ENCODE peak calls at places on chromosomes 11 and 22, in seven cellular contexts. One of them, this sample, is unnamed.

GRCh38 chr11:76785513-76785912 is 2.4 kb downstream of the TSKU start:
- DNase-seq in K562: no peak
- DNase-seq in GM12878: no peak
- DNase-seq in HCT116: no peak
- DNase-seq in H1: no peak
- DNase-seq in HepG2: no peak
- DNase-seq in SK-N-SH: no peak
- DNase-seq in this sample: no peak

GRCh38 chr11:128331317-128331716 is 256.0 kb downstream of the ETS1 start:
- DNase-seq in K562: no peak
- DNase-seq in GM12878: no peak
- DNase-seq in HCT116: no peak
- DNase-seq in H1: no peak
- DNase-seq in HepG2: no peak
- DNase-seq in SK-N-SH: no peak
- DNase-seq in this sample: no peak

GRCh38 chr11:35174666-35175065 is 35.7 kb downstream of the CD44 start:
- DNase-seq in K562: no peak
- DNase-seq in GM12878: no peak
- DNase-seq in HCT116: no peak
- DNase-seq in H1: no peak
- DNase-seq in HepG2: no peak
- DNase-seq in SK-N-SH: no peak
- DNase-seq in this sample: no peak

GRCh38 chr11:279966-280761 is 2.0 kb downstream of the NLRP6 start:
- DNase-seq in K562: no peak
- DNase-seq in GM12878: no peak
- DNase-seq in HCT116: no peak
- DNase-seq in H1: peak
- DNase-seq in HepG2: no peak
- DNase-seq in SK-N-SH: peak
- DNase-seq in this sample: peak

GRCh38 chr22:35072939-35073338 is 7.0 kb downstream of the ISX start:
- DNase-seq in K562: no peak
- DNase-seq in GM12878: no peak
- DNase-seq in HCT116: no peak
- DNase-seq in H1: no peak
- DNase-seq in HepG2: no peak
- DNase-seq in SK-N-SH: no peak
- DNase-seq in this sample: no peak

GRCh38 chr11:63961608-63962412 is 12.6 kb upstream of the COX8A start:
- DNase-seq in K562: no peak
- DNase-seq in GM12878: no peak
- DNase-seq in HCT116: no peak
- DNase-seq in H1: no peak
- DNase-seq in HepG2: peak
- DNase-seq in SK-N-SH: peak
- DNase-seq in this sample: peak

GRCh38 chr22:26848244-26848920 is 191.0 kb downstream of the MIAT start:
- DNase-seq in K562: no peak
- DNase-seq in GM12878: no peak
- DNase-seq in HCT116: no peak
- DNase-seq in H1: peak
- DNase-seq in HepG2: no peak
- DNase-seq in SK-N-SH: no peak
- DNase-seq in this sample: no peak

GRCh38 chr22:17430298-17430900 is 61.1 kb downstream of the CECR2 start:
- DNase-seq in K562: no peak
- DNase-seq in GM12878: no peak
- DNase-seq in HCT116: no peak
- DNase-seq in H1: no peak
- DNase-seq in HepG2: no peak
- DNase-seq in SK-N-SH: no peak
- DNase-seq in this sample: no peak

GRCh38 chr11:112734207-112734606 is 227.0 kb upstream of the NCAM1 start:
- DNase-seq in K562: no peak
- DNase-seq in GM12878: no peak
- DNase-seq in HCT116: no peak
- DNase-seq in H1: peak
- DNase-seq in HepG2: no peak
- DNase-seq in SK-N-SH: no peak
- DNase-seq in this sample: peak

GRCh38 chr11:102552020-102552419 is 21.5 kb upstream of the MMP7 start:
- DNase-seq in K562: no peak
- DNase-seq in GM12878: no peak
- DNase-seq in HCT116: no peak
- DNase-seq in H1: no peak
- DNase-seq in HepG2: no peak
- DNase-seq in SK-N-SH: no peak
- DNase-seq in this sample: no peak

GRCh38 chr11:10091314-10092045 is 202.5 kb downstream of the SBF2 start:
- DNase-seq in K562: no peak
- DNase-seq in GM12878: no peak
- DNase-seq in HCT116: no peak
- DNase-seq in H1: no peak
- DNase-seq in HepG2: no peak
- DNase-seq in SK-N-SH: no peak
- DNase-seq in this sample: no peak

GRCh38 chr11:131654849-131655248 is 284.4 kb downstream of the NTM start:
- DNase-seq in K562: no peak
- DNase-seq in GM12878: no peak
- DNase-seq in HCT116: no peak
- DNase-seq in H1: no peak
- DNase-seq in HepG2: no peak
- DNase-seq in SK-N-SH: no peak
- DNase-seq in this sample: no peak

GRCh38 chr22:27512283-27512761 is 289.2 kb downstream of the MN1 start:
- DNase-seq in K562: no peak
- DNase-seq in GM12878: no peak
- DNase-seq in HCT116: no peak
- DNase-seq in H1: no peak
- DNase-seq in HepG2: no peak
- DNase-seq in SK-N-SH: no peak
- DNase-seq in this sample: no peak

GRCh38 chr11:57321996-57322880 is 2.5 kb downstream of the TNKS1BP1 start:
- DNase-seq in K562: peak
- DNase-seq in GM12878: no peak
- DNase-seq in HCT116: peak
- DNase-seq in H1: peak
- DNase-seq in HepG2: peak
- DNase-seq in SK-N-SH: peak
- DNase-seq in this sample: peak

GRCh38 chr22:29359469-29359868 is 28.9 kb downstream of the AP1B1 start:
- DNase-seq in K562: peak
- DNase-seq in GM12878: no peak
- DNase-seq in HCT116: peak
- DNase-seq in H1: peak
- DNase-seq in HepG2: peak
- DNase-seq in SK-N-SH: peak
- DNase-seq in this sample: no peak

GRCh38 chr22:39317084-39317755 is 2.2 kb downstream of the RPL3 start:
- DNase-seq in K562: no peak
- DNase-seq in GM12878: no peak
- DNase-seq in HCT116: no peak
- DNase-seq in H1: no peak
- DNase-seq in HepG2: no peak
- DNase-seq in SK-N-SH: no peak
- DNase-seq in this sample: no peak

GRCh38 chr22:32991353-32992115 is 66.6 kb downstream of the SYN3 start:
- DNase-seq in K562: no peak
- DNase-seq in GM12878: no peak
- DNase-seq in HCT116: no peak
- DNase-seq in H1: no peak
- DNase-seq in HepG2: no peak
- DNase-seq in SK-N-SH: peak
- DNase-seq in this sample: no peak

GRCh38 chr11:269146-269890 is 8.9 kb upstream of the NLRP6 start:
- DNase-seq in K562: no peak
- DNase-seq in GM12878: peak
- DNase-seq in HCT116: no peak
- DNase-seq in H1: no peak
- DNase-seq in HepG2: peak
- DNase-seq in SK-N-SH: no peak
- DNase-seq in this sample: no peak

GRCh38 chr11:12868315-12869073 is 140.6 kb upstream of the RASSF10 start:
- DNase-seq in K562: peak
- DNase-seq in GM12878: no peak
- DNase-seq in HCT116: no peak
- DNase-seq in H1: no peak
- DNase-seq in HepG2: no peak
- DNase-seq in SK-N-SH: no peak
- DNase-seq in this sample: no peak

GRCh38 chr11:44787070-44787469 is 60.3 kb downstream of the TSPAN18 start:
- DNase-seq in K562: no peak
- DNase-seq in GM12878: no peak
- DNase-seq in HCT116: no peak
- DNase-seq in H1: no peak
- DNase-seq in HepG2: no peak
- DNase-seq in SK-N-SH: no peak
- DNase-seq in this sample: no peak

GRCh38 chr11:69563946-69564780 is 76.8 kb upstream of the CCND1 start:
- DNase-seq in K562: no peak
- DNase-seq in GM12878: no peak
- DNase-seq in HCT116: no peak
- DNase-seq in H1: no peak
- DNase-seq in HepG2: peak
- DNase-seq in SK-N-SH: no peak
- DNase-seq in this sample: no peak

DNA sequence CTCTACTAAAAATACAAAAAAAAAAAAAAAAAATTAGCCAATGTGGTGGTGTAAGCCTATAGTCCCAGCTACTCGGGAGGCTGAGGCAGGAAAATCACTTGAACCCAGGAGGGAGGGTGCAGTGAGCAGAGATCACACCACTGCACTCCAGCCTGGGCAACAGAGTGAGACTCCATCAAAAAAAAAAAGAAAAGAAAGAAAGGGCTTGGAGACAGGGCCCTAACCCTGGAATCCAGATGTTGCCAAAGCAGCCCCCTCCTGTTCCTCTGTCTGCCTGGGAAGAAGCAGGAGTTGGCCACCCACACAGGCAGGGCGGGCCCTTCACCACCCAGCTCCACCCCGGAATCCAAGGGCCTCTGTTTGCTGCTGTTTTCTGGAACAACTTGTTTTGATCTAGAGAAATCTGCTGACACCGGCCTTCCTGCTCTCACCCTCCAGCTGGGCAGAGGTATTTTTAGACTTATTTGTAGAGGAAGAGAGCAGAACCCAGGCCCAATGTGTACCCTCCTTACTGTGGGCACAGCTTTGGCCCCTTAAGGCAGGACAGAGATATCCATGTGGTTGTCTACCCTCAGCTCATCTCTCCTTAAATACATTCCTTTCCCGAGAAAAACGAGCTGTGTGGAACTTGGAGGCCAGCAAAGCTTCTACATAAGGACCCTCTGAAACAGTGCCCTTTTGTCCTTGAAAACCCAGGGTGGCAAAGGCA is 2.7 kb upstream of the NEAT1 start:
- DNase-seq in K562: peak
- DNase-seq in GM12878: no peak
- DNase-seq in HCT116: peak
- DNase-seq in H1: peak
- DNase-seq in HepG2: peak
- DNase-seq in SK-N-SH: peak
- DNase-seq in this sample: peak
- TF ChIP-seq JUND in K562: peak
- TF ChIP-seq JUND in GM12878: no peak
- TF ChIP-seq JUND in HCT116: no peak
- TF ChIP-seq JUND in H1: no peak
- TF ChIP-seq JUND in HepG2: no peak
- TF ChIP-seq JUND in SK-N-SH: no peak
- TF ChIP-seq JUND in this sample: no peak

DNA sequence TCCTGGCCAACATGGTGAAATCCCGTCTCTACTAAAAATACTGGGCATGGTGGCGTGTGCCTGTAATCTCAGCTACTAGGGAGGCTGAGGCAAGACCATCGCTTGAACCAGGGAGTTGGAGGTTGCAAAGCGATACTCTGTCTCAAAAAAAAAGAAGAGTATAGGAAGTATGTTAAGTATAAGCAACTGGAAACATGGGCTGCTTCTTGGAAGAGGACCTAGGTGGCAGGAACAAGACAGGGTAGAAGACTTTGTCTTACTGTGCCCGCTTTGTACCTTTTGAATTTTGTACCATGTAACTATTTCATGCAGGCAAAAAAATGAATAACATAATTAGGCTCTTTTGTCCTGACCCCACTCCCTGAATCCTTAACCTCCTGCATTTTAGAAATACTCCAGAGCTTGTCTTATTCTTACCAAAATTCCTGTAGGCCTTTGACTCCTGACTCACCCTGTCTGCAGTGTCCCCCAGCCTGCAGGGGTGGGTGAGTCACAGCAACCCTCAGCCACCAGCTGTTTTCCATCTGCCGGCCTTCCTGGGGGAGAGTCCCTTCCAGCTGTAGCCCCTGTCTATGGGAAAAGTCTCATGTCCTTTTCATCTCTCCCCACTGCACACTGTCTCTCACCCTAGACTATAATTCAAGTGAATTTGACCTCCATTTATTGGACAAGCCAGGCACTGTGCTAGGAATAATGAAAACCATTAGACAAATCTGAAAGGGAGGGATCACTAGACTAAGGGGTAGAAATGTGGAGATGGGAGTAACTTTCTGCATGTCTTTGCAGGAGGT is 41.8 kb downstream of the TXN2 start:
- DNase-seq in K562: peak
- DNase-seq in GM12878: no peak
- DNase-seq in HCT116: no peak
- DNase-seq in H1: no peak
- DNase-seq in HepG2: peak
- DNase-seq in SK-N-SH: peak
- DNase-seq in this sample: no peak
- TF ChIP-seq JUND in K562: no peak
- TF ChIP-seq JUND in GM12878: no peak
- TF ChIP-seq JUND in HCT116: peak
- TF ChIP-seq JUND in H1: no peak
- TF ChIP-seq JUND in HepG2: no peak
- TF ChIP-seq JUND in SK-N-SH: peak
- TF ChIP-seq JUND in this sample: no peak

GRCh38 chr11:78907636-78908035 is 333.0 kb upstream of the NARS2 start:
- DNase-seq in K562: no peak
- DNase-seq in GM12878: no peak
- DNase-seq in HCT116: no peak
- DNase-seq in H1: no peak
- DNase-seq in HepG2: no peak
- DNase-seq in SK-N-SH: no peak
- DNase-seq in this sample: no peak
- TF ChIP-seq JUND in K562: no peak
- TF ChIP-seq JUND in GM12878: no peak
- TF ChIP-seq JUND in HCT116: no peak
- TF ChIP-seq JUND in H1: no peak
- TF ChIP-seq JUND in HepG2: no peak
- TF ChIP-seq JUND in SK-N-SH: no peak
- TF ChIP-seq JUND in this sample: no peak

DNA sequence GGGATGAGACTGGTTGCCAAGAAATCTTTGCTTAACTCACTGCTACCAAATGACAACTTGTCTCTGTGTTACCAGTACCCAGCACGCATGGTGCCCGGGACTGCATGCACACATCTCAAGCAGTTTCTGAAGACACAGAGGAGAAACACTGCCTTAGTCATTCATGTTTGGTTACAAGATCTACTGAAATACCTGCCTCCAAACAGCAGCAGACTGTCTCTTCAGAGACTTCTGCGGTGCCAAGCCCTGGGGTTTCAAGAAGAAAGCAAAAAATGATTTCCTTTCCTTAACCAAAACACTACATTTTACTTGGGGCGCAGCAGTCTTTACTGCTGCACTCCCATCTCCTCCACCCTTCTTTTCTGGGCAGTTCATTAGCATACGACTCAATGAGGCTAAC is 4.2 kb downstream of the NAP1L4 start:
- DNase-seq in K562: no peak
- DNase-seq in GM12878: no peak
- DNase-seq in HCT116: no peak
- DNase-seq in H1: no peak
- DNase-seq in HepG2: no peak
- DNase-seq in SK-N-SH: no peak
- DNase-seq in this sample: no peak
- TF ChIP-seq JUND in K562: no peak
- TF ChIP-seq JUND in GM12878: no peak
- TF ChIP-seq JUND in HCT116: no peak
- TF ChIP-seq JUND in H1: no peak
- TF ChIP-seq JUND in HepG2: no peak
- TF ChIP-seq JUND in SK-N-SH: no peak
- TF ChIP-seq JUND in this sample: no peak